ENCODE peak calls at places on chromosomes 16 and 17, in four cellular contexts. One of them, this sample, is unnamed.

GRCh38 chr16:47644166-47644565 is 183.0 kb downstream of the PHKB start:
- DNase-seq in GM23338: no peak
- DNase-seq in IMR-90: peak
- DNase-seq in fibroblast of lung: peak
- DNase-seq in this sample: peak

GRCh38 chr17:56834380-56835258 is 668 bp downstream of the DGKE start:
- DNase-seq in GM23338: peak
- DNase-seq in IMR-90: peak
- DNase-seq in fibroblast of lung: peak
- DNase-seq in this sample: peak

GRCh38 chr17:20234266-20234665 is 225.1 kb downstream of the SPECC1 start:
- DNase-seq in IMR-90: no peak
- DNase-seq in GM23338: no peak
- DNase-seq in fibroblast of lung: no peak
- DNase-seq in this sample: no peak

GRCh38 chr17:80796430-80796861 is 195.2 kb upstream of the CHMP6 start:
- DNase-seq in fibroblast of lung: peak
- DNase-seq in IMR-90: peak
- DNase-seq in GM23338: no peak
- DNase-seq in this sample: no peak

GRCh38 chr16:69316595-69317034 is 5.5 kb downstream of the VPS4A start:
- DNase-seq in IMR-90: no peak
- DNase-seq in GM23338: no peak
- DNase-seq in fibroblast of lung: no peak
- DNase-seq in this sample: no peak

GRCh38 chr16:1363501-1364041 is 11.8 kb downstream of the GNPTG start:
- DNase-seq in fibroblast of lung: peak
- DNase-seq in IMR-90: peak
- DNase-seq in GM23338: peak
- DNase-seq in this sample: peak

GRCh38 chr17:73474370-73474988 is 162.7 kb upstream of the CDC42EP4 start:
- DNase-seq in fibroblast of lung: peak
- DNase-seq in GM23338: no peak
- DNase-seq in IMR-90: peak
- DNase-seq in this sample: peak

GRCh38 chr16:12976936-12977335 is 75.5 kb downstream of the SHISA9 start:
- DNase-seq in GM23338: no peak
- DNase-seq in fibroblast of lung: no peak
- DNase-seq in IMR-90: no peak
- DNase-seq in this sample: peak

GRCh38 chr16:19126300-19126699 is 12.5 kb downstream of the ITPRIPL2 start:
- DNase-seq in fibroblast of lung: no peak
- DNase-seq in GM23338: no peak
- DNase-seq in IMR-90: no peak
- DNase-seq in this sample: no peak

GRCh38 chr17:13599168-13599577 is 2.6 kb downstream of the HS3ST3A1 start:
- DNase-seq in fibroblast of lung: peak
- DNase-seq in IMR-90: no peak
- DNase-seq in GM23338: no peak
- DNase-seq in this sample: no peak

GRCh38 chr16:19071811-19072777 is 4.7 kb downstream of the COQ7 start:
- DNase-seq in IMR-90: peak
- DNase-seq in GM23338: peak
- DNase-seq in fibroblast of lung: peak
- DNase-seq in this sample: peak

GRCh38 chr17:13003927-13004326 is 13.9 kb downstream of the ELAC2 start:
- DNase-seq in GM23338: no peak
- DNase-seq in fibroblast of lung: no peak
- DNase-seq in IMR-90: no peak
- DNase-seq in this sample: no peak

GRCh38 chr17:17554266-17554665 is 37.2 kb downstream of the PEMT start:
- DNase-seq in GM23338: no peak
- DNase-seq in IMR-90: no peak
- DNase-seq in fibroblast of lung: no peak
- DNase-seq in this sample: no peak

GRCh38 chr17:78535285-78536197 is 41.7 kb downstream of the DNAH17 start:
- DNase-seq in fibroblast of lung: no peak
- DNase-seq in GM23338: no peak
- DNase-seq in IMR-90: no peak
- DNase-seq in this sample: peak

GRCh38 chr16:3536851-3537250 is 36.0 kb downstream of the CLUAP1 start:
- DNase-seq in GM23338: no peak
- DNase-seq in fibroblast of lung: no peak
- DNase-seq in IMR-90: peak
- DNase-seq in this sample: no peak

GRCh38 chr16:610513-611381 is 20.0 kb upstream of the WFIKKN1 start:
- DNase-seq in GM23338: peak
- DNase-seq in fibroblast of lung: no peak
- DNase-seq in IMR-90: no peak
- DNase-seq in this sample: peak

GRCh38 chr17:80103061-80103481 is 1.7 kb downstream of the GAA start:
- DNase-seq in IMR-90: no peak
- DNase-seq in fibroblast of lung: no peak
- DNase-seq in GM23338: no peak
- DNase-seq in this sample: peak

GRCh38 chr16:55532227-55532626 is 23.4 kb downstream of the LPCAT2 start:
- DNase-seq in IMR-90: peak
- DNase-seq in GM23338: no peak
- DNase-seq in fibroblast of lung: no peak
- DNase-seq in this sample: no peak

GRCh38 chr17:35612924-35613521 is 25.9 kb downstream of the AP2B1 start:
- DNase-seq in fibroblast of lung: peak
- DNase-seq in GM23338: peak
- DNase-seq in IMR-90: peak
- DNase-seq in this sample: peak

GRCh38 chr17:64413505-64413904 is 22.8 kb upstream of the PECAM1 start:
- DNase-seq in IMR-90: no peak
- DNase-seq in fibroblast of lung: no peak
- DNase-seq in GM23338: peak
- DNase-seq in this sample: no peak

GRCh38 chr17:79919164-79919585 is 79.9 kb upstream of the CBX4 start:
- DNase-seq in IMR-90: no peak
- DNase-seq in GM23338: peak
- DNase-seq in fibroblast of lung: no peak
- DNase-seq in this sample: peak

GRCh38 chr16:72999541-73000019 is 48.3 kb downstream of the ZFHX3 start:
- DNase-seq in IMR-90: no peak
- DNase-seq in fibroblast of lung: no peak
- DNase-seq in GM23338: no peak
- DNase-seq in this sample: peak

GRCh38 chr16:73000907-73001521 is 46.9 kb downstream of the ZFHX3 start:
- DNase-seq in IMR-90: no peak
- DNase-seq in fibroblast of lung: no peak
- DNase-seq in GM23338: no peak
- DNase-seq in this sample: no peak

GRCh38 chr16:73002836-73003235 is 45.1 kb downstream of the ZFHX3 start:
- DNase-seq in GM23338: no peak
- DNase-seq in fibroblast of lung: peak
- DNase-seq in IMR-90: peak
- DNase-seq in this sample: no peak

GRCh38 chr16:72997141-72997542 is 50.8 kb downstream of the ZFHX3 start:
- DNase-seq in GM23338: no peak
- DNase-seq in IMR-90: peak
- DNase-seq in fibroblast of lung: peak
- DNase-seq in this sample: peak

DNA sequence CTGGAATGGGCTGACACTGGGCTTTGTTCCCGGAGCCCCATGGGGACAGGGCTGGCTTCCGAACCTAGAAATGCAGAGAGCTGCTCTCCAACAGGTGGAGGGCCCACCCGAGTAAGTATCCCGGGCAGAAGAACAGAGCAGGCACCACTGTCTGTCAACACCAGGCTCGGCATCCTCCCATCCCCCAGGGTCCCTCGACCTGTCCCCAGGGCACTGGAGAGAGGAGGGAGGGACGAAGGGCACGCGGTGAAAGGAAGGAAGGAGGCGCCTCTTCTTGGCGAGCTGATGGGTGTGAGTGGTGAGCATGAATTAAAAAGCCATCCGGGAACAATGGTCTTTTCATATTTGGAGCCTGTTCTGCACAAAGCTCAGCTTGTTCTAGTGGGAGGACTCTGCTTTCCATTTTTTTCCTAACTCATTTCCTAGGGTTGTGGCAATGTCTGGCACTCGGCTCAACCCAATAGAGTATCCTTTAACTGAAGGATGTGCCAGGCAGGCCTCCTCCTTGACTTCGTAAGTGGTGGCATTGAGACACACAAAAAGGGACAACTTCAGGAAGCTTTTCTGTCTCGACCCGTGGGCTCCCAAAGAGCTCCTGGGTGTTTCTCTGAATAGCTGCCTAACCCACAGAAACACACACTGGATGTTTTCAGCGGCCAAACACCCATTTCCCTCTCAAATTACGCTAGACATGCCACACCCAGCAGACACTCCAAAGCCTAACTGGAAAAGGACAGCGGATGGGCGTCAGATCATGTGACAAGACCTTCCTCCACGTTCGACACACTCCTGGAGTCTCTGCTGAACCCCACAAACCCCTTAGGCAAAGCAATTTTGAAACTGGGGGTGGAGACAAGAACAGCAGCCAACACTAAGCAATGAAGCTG is 47.7 kb downstream of the ZFHX3 start:
- DNase-seq in IMR-90: no peak
- DNase-seq in fibroblast of lung: peak
- DNase-seq in GM23338: no peak
- DNase-seq in this sample: peak
- H2AFZ ChIP-seq in IMR-90: no peak
- H2AFZ ChIP-seq in fibroblast of lung: no peak
- H2AFZ ChIP-seq in GM23338: no peak
- H2AFZ ChIP-seq in this sample: peak

DNA sequence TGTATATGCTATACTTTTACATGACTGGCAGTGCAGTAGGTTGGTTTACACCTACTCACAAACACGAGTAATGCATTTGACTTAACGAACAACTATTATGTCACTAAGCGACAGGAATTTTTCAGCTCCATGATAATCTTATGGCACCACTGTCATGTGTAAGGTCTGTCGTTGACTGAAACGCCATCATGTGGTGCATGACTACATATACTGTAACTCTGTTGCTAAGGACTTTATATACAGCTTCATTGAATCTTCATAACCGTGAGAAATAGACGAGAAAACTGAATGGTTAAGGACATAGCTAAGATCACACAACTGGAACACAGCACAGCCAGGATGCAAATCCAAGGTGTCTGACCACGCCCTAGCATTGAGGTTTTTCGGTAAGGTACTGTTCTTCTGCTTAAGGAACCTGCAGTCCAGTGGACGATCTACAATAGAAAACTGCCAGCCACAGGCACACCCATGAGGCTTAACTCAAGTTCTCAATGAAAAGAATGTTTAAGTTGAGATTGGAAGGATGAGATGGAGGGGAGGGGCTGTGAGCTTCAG is 3.3 kb downstream of the CFAP20 start:
- DNase-seq in fibroblast of lung: no peak
- DNase-seq in IMR-90: no peak
- DNase-seq in GM23338: no peak
- DNase-seq in this sample: no peak
- H3K4me2 ChIP-seq in fibroblast of lung: peak
- H3K4me2 ChIP-seq in IMR-90: no peak
- H3K4me2 ChIP-seq in GM23338: no peak
- H3K4me2 ChIP-seq in this sample: no peak

DNA sequence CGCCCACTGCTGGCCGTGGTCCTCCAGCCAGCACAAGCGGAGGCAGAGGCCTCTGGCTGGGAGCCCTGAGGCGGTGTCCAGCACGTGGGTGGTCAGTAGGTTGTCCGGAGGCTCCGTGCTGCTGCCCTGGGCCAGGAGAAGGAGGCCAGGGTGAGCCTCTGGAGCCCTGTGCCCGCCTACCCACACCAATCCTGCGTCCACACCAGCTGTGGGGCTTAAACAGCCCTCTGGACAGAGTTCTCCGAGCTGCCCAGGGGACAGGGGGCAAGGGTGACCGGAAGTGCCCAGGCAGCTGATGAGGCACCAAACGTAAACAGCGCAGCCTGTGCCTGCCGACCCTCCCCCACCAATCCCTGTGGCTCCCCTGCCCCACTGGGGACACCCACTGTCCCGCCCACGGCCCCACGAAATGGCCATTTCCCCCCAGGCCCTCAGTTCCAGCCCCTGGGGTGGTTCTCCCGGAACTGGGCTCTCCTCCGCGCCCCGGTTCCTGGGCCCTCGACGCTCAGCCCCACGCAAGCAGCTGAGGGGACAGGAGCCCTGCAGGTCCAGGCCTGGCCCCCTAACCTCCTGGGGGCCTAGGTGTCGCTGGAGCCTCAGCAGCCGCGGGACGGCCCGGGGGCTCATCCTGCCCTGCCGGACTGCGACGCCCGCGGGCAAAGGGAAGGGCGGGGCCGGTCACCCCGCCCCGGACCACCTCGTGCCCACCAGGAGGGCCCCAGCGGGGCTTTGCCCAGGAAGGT is 27.9 kb upstream of the DBNDD1 start:
- DNase-seq in GM23338: peak
- DNase-seq in fibroblast of lung: peak
- DNase-seq in IMR-90: peak
- DNase-seq in this sample: no peak
- H3K27ac ChIP-seq in GM23338: no peak
- H3K27ac ChIP-seq in fibroblast of lung: no peak
- H3K27ac ChIP-seq in IMR-90: no peak
- H3K27ac ChIP-seq in this sample: no peak

GRCh38 chr17:42101513-42102292 is 3.4 kb upstream of the ZNF385C start:
- DNase-seq in fibroblast of lung: peak
- DNase-seq in IMR-90: peak
- DNase-seq in GM23338: peak
- DNase-seq in this sample: peak
- H2AFZ ChIP-seq in fibroblast of lung: no peak
- H2AFZ ChIP-seq in IMR-90: peak
- H2AFZ ChIP-seq in GM23338: peak
- H2AFZ ChIP-seq in this sample: peak

DNA sequence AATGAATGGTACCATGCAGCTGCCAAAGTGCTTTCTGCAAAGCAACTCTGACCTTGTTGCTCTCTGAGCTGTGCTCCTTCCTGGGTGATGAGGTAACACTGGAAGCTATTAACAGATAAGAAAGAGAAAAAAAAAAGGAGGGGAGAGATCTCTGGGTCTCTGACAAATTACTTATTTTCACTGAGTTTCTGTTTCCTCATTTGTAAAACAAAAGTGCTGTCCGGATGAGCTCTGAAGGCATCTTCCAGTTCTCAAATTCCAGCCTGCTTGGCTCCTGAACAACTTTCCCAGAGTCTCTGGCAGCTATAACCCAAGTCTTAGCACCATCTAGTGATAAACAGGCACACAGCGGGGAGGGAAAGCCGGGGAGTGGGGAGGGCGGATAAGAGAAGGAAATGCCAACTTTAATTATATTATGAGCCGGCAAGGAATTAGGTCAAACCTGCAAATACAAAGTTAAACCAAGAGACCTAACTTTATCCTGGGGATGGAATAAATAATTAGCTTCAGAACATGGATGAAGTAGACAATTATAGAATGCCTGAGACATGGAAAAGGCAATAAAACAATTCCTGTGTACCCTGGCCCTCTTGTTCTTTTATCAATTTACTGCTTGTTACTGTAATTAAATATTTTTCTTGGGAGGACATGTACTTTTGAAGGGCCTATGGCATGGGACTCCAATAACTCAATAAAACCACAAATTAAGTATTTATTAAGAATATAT is 61.3 kb upstream of the KIFC3 start:
- DNase-seq in fibroblast of lung: peak
- DNase-seq in IMR-90: peak
- DNase-seq in GM23338: peak
- DNase-seq in this sample: peak
- H3K4me2 ChIP-seq in fibroblast of lung: peak
- H3K4me2 ChIP-seq in IMR-90: peak
- H3K4me2 ChIP-seq in GM23338: peak
- H3K4me2 ChIP-seq in this sample: no peak